ENCODE peak calls at places on chromosomes 13 and 19, in eight cellular contexts. S is psoas muscle, A is hepatocyte, N is GM23338, U is fibroblast of lung, P is SK-N-SH, W is uterus, T is tibial nerve. Z is an unnamed sample.
A peak's percentile ranks its signal among the peaks of the same experiment; 100 is the strongest.

GRCh38 chr19:17488593-17489391 is 18.5 kb downstream of the SLC27A1 start:
- DNase-seq in T (no peak), S (peak; percentile 63), N (peak; percentile 99), P (peak; percentile 79), W (peak; percentile 48), U (no peak), A (peak; percentile 95), Z (peak; percentile 91)

GRCh38 chr13:75986818-75987217 is 350.7 kb downstream of the LMO7 start:
- DNase-seq in T (no peak), U (no peak), W (no peak), P (no peak), N (no peak), S (no peak), A (no peak), Z (no peak)

GRCh38 chr19:12260861-12261260 is 33.8 kb downstream of the ZNF44 start:
- DNase-seq in A (no peak), W (no peak), S (no peak), P (no peak), N (no peak), T (no peak), U (no peak), Z (no peak)

GRCh38 chr13:101979825-101980224 is 422.0 kb downstream of the FGF14 start:
- DNase-seq in A (peak; percentile 15), P (peak; percentile 34), S (no peak), T (no peak), N (no peak), U (no peak), W (no peak), Z (no peak)

GRCh38 chr19:58349590-58349989 is 3.7 kb downstream of the A1BG start:
- DNase-seq in N (no peak), A (no peak), P (no peak), U (no peak), T (no peak), S (no peak), W (no peak), Z (no peak)

GRCh38 chr13:106381083-106381482 is 154.4 kb downstream of the EFNB2 start:
- DNase-seq in W (no peak), U (peak; percentile 77), A (peak; percentile 75), T (no peak), S (no peak), P (no peak), N (no peak), Z (no peak)

GRCh38 chr19:7191946-7192691 is 102.1 kb downstream of the INSR start:
- DNase-seq in S (no peak), P (no peak), T (no peak), A (no peak), N (no peak), U (no peak), W (no peak), Z (no peak)

GRCh38 chr13:52879950-52880650 is 31.7 kb upstream of the PCDH8 start:
- DNase-seq in P (no peak), S (no peak), U (no peak), N (peak; percentile 67), A (peak; percentile 7), W (no peak), T (no peak), Z (no peak)

GRCh38 chr13:59345316-59345715 is 818.4 kb downstream of the DIAPH3 start:
- DNase-seq in T (no peak), U (peak; percentile 11), W (peak; percentile 15), N (no peak), P (no peak), S (no peak), A (no peak), Z (peak; percentile 71)

GRCh38 chr13:110374644-110375370 is 67.7 kb downstream of the COL4A2 start:
- DNase-seq in T (no peak), P (no peak), W (no peak), S (no peak), N (no peak), U (no peak), A (no peak), Z (no peak)

GRCh38 chr19:51830263-51830662 is 35.3 kb downstream of the FPR3 start:
- DNase-seq in P (no peak), U (no peak), T (no peak), W (no peak), A (no peak), S (no peak), N (no peak), Z (peak; percentile 28)

GRCh38 chr13:42333613-42334328 is 61.8 kb downstream of the AKAP11 start:
- DNase-seq in A (peak; percentile 43), U (peak; percentile 13), W (no peak), P (no peak), N (peak; percentile 80), T (no peak), S (no peak), Z (no peak)

GRCh38 chr13:86080340-86080995 is 281.2 kb upstream of the SLITRK6 start:
- DNase-seq in U (peak; percentile 8), N (no peak), W (no peak), P (no peak), T (no peak), S (no peak), A (no peak), Z (no peak)

GRCh38 chr19:29040291-29040690 is 172.7 kb downstream of the UQCRFS1 start:
- DNase-seq in N (no peak), W (no peak), T (peak; percentile 37), U (no peak), P (no peak), S (peak; percentile 35), A (no peak), Z (no peak)

GRCh38 chr13:83223546-83223945 is 658.7 kb downstream of the SLITRK1 start:
- DNase-seq in P (no peak), S (no peak), T (no peak), U (no peak), A (no peak), N (no peak), W (no peak), Z (no peak)

GRCh38 chr13:33610471-33611015 is 207.4 kb upstream of the RFC3 start:
- DNase-seq in N (peak; percentile 60), P (no peak), S (peak; percentile 73), W (no peak), A (no peak), U (peak; percentile 56), T (no peak), Z (no peak)

DNA sequence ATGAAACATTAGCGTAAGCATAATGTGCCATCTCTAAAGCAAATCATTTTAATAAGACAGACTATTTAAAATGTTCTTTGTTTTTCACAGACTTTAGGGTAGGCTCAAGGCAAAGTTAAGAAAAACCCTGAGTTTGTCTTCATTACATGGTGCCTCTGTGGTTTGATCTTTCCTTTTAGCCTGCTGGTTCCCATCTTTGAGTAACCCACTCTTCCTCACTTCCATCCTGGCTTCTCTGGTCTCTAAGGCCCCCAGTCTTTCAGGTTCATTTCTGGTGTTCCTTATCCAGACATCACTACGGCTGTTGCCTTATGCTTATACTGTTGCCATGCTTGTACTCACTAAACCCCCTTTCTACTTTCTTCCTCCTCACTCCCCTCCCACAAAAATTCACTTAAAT is 38.4 kb downstream of the DACH1 start:
- DNase-seq in N (no peak), T (no peak), S (no peak), A (no peak), U (no peak), W (no peak), P (no peak), Z (no peak)
- H3K4me3 ChIP-seq in N (no peak overlapping the region), T (no peak overlapping the region), S (no peak overlapping the region), A (no peak overlapping the region), U (no peak overlapping the region), W (no peak overlapping the region), P (no peak overlapping the region), Z (no peak overlapping the region)

GRCh38 chr19:4182082-4182926 is at the start of the genes ANKRD24 and SIRT6:
- DNase-seq in N (peak; percentile 98), U (peak; percentile 96), A (peak; percentile 98), T (peak; percentile 89), P (peak; percentile 99), W (peak; percentile 94), S (peak; percentile 97), Z (peak; percentile 97)
- TF ChIP-seq CTCF in N (no peak), U (no peak), A (no peak), T (no peak), P (no peak), W (no peak), S (no peak), Z (no peak)

DNA sequence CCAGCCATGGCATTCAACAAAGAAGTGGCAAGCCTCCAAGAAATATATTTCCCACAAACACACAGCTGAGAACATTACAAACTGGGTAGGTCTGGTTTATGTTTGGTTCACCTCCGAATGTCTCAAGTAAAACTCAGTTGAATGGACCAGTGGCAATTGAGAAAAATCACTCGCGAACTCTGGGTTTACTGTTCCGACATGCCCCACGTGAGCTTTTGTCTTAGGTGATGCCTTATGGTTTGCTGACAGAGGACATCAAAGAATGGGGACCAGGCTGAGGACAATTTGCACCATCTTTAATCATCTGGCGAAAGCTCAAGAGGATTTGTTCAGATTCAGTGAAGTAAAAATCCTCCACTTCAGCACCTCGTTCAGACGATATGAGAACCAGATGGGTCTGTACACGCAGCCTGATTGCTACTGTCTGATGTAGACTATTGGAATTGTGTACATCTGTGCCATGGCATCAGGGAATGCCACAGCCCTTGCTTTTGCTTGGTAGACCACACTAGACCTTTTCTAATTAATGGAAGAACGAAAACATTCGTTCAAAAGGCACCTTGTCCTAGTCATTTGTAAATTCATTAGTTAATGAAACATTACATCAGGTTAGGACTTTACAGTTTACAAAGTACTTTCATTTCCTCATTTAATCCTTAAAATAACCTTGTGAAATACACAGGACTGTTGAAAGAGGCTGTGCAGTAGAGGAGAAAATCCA is 59.4 kb downstream of the SLC10A2 start:
- DNase-seq in P (no peak), A (peak; percentile 17), U (no peak), W (no peak), N (no peak), T (no peak), S (no peak), Z (no peak)
- H3K4me3 ChIP-seq in P (no peak overlapping the region), A (no peak overlapping the region), U (no peak overlapping the region), W (no peak overlapping the region), N (no peak overlapping the region), T (no peak overlapping the region), S (no peak overlapping the region), Z (no peak overlapping the region)

DNA sequence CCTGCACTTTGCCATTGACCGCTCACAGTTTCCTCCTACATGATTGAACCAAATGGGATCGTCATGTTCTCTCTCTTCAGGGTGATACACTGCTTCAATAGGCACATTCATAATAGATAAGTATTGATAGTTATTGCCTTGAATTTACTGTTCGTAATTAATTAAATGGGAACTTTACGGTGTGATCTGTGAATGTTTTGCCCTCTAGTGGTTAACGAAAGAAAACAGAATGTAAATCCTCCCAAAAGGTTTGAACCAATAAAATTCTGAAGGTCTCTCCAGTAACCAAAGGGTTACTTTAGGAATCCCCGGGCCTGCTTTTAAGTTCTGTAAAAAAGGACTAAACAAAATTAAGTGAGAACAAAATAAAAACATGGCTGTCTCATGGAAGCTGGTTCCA is 389.3 kb downstream of the DACH1 start:
- DNase-seq in T (no peak), A (no peak), N (peak; percentile 60), U (peak; percentile 1), P (no peak), S (no peak), W (no peak), Z (no peak)
- TF ChIP-seq CTCF in T (no peak), A (peak; percentile 40), N (peak; percentile 45), U (no peak), P (peak; percentile 54), S (no peak), W (no peak), Z (no peak)

Z was measured in body of pancreas.